ENCODE peak calls at places on chromosome 13, in eight cellular contexts. One of them, this sample, is unnamed.

GRCh38 chr13:89695343-89696257 is 1651.9 kb upstream of the MIR17HG start:
- DNase-seq in right lobe of liver: no peak
- DNase-seq in foreskin fibroblast: no peak
- DNase-seq in A549: peak; percentile 0
- DNase-seq in bronchial epithelial cell: peak; percentile 52
- DNase-seq in NB4: peak; percentile 49
- DNase-seq in fibroblast of mammary gland: peak; percentile 34
- DNase-seq in ovary: no peak
- DNase-seq in this sample: no peak

GRCh38 chr13:114130131-114130707 is 2.2 kb downstream of the RASA3 start:
- DNase-seq in ovary: no peak
- DNase-seq in NB4: no peak
- DNase-seq in bronchial epithelial cell: no peak
- DNase-seq in fibroblast of mammary gland: no peak
- DNase-seq in foreskin fibroblast: no peak
- DNase-seq in right lobe of liver: no peak
- DNase-seq in A549: no peak
- DNase-seq in this sample: no peak

GRCh38 chr13:59318320-59318930 is 845.3 kb downstream of the DIAPH3 start:
- DNase-seq in NB4: peak; percentile 62
- DNase-seq in A549: peak; percentile 3
- DNase-seq in foreskin fibroblast: peak; percentile 6
- DNase-seq in fibroblast of mammary gland: peak; percentile 45
- DNase-seq in bronchial epithelial cell: peak; percentile 43
- DNase-seq in right lobe of liver: peak; percentile 73
- DNase-seq in ovary: peak; percentile 23
- DNase-seq in this sample: peak; percentile 20

GRCh38 chr13:91248249-91248648 is 99.2 kb upstream of the MIR17HG start:
- DNase-seq in right lobe of liver: no peak
- DNase-seq in foreskin fibroblast: no peak
- DNase-seq in fibroblast of mammary gland: no peak
- DNase-seq in ovary: no peak
- DNase-seq in NB4: no peak
- DNase-seq in A549: no peak
- DNase-seq in bronchial epithelial cell: no peak
- DNase-seq in this sample: no peak

GRCh38 chr13:87005511-87005910 is 665.7 kb upstream of the SLITRK5 start:
- DNase-seq in fibroblast of mammary gland: no peak
- DNase-seq in A549: no peak
- DNase-seq in foreskin fibroblast: no peak
- DNase-seq in right lobe of liver: no peak
- DNase-seq in ovary: no peak
- DNase-seq in NB4: no peak
- DNase-seq in bronchial epithelial cell: no peak
- DNase-seq in this sample: no peak

GRCh38 chr13:51148952-51149573 is 38.0 kb upstream of the C13orf42 start:
- DNase-seq in ovary: no peak
- DNase-seq in A549: no peak
- DNase-seq in bronchial epithelial cell: peak; percentile 35
- DNase-seq in right lobe of liver: no peak
- DNase-seq in NB4: peak; percentile 44
- DNase-seq in foreskin fibroblast: peak; percentile 42
- DNase-seq in fibroblast of mammary gland: peak; percentile 60
- DNase-seq in this sample: no peak

GRCh38 chr13:110541526-110541920 is 20.0 kb downstream of the RAB20 start:
- DNase-seq in ovary: no peak
- DNase-seq in fibroblast of mammary gland: no peak
- DNase-seq in A549: no peak
- DNase-seq in right lobe of liver: no peak
- DNase-seq in foreskin fibroblast: no peak
- DNase-seq in bronchial epithelial cell: peak; percentile 51
- DNase-seq in NB4: no peak
- DNase-seq in this sample: no peak

GRCh38 chr13:85632526-85633215 is 166.5 kb downstream of the SLITRK6 start:
- DNase-seq in A549: no peak
- DNase-seq in foreskin fibroblast: no peak
- DNase-seq in ovary: no peak
- DNase-seq in right lobe of liver: no peak
- DNase-seq in fibroblast of mammary gland: no peak
- DNase-seq in NB4: no peak
- DNase-seq in bronchial epithelial cell: no peak
- DNase-seq in this sample: no peak

GRCh38 chr13:53004605-53005004 is 24.0 kb upstream of the OLFM4 start:
- DNase-seq in fibroblast of mammary gland: no peak
- DNase-seq in foreskin fibroblast: no peak
- DNase-seq in ovary: no peak
- DNase-seq in A549: no peak
- DNase-seq in bronchial epithelial cell: no peak
- DNase-seq in NB4: no peak
- DNase-seq in right lobe of liver: no peak
- DNase-seq in this sample: no peak

GRCh38 chr13:113785051-113786010 is 26.3 kb downstream of the TMEM255B start:
- DNase-seq in bronchial epithelial cell: peak; percentile 87
- DNase-seq in ovary: no peak
- DNase-seq in fibroblast of mammary gland: peak; percentile 72
- DNase-seq in NB4: peak; percentile 75
- DNase-seq in right lobe of liver: no peak
- DNase-seq in A549: no peak
- DNase-seq in foreskin fibroblast: peak; percentile 95
- DNase-seq in this sample: peak; percentile 65

GRCh38 chr13:46831588-46832194 is 34.7 kb upstream of the ESD start:
- DNase-seq in foreskin fibroblast: peak; percentile 48
- DNase-seq in fibroblast of mammary gland: peak; percentile 71
- DNase-seq in bronchial epithelial cell: peak; percentile 59
- DNase-seq in ovary: no peak
- DNase-seq in right lobe of liver: no peak
- DNase-seq in NB4: peak; percentile 70
- DNase-seq in A549: peak; percentile 5
- DNase-seq in this sample: peak; percentile 35

GRCh38 chr13:42258747-42259146 is 13.2 kb upstream of the AKAP11 start:
- DNase-seq in NB4: no peak
- DNase-seq in bronchial epithelial cell: no peak
- DNase-seq in A549: no peak
- DNase-seq in ovary: no peak
- DNase-seq in foreskin fibroblast: no peak
- DNase-seq in fibroblast of mammary gland: no peak
- DNase-seq in right lobe of liver: no peak
- DNase-seq in this sample: no peak

GRCh38 chr13:99572131-99572530 is 70.9 kb downstream of the TM9SF2 start:
- DNase-seq in foreskin fibroblast: peak; percentile 15
- DNase-seq in ovary: no peak
- DNase-seq in NB4: no peak
- DNase-seq in bronchial epithelial cell: no peak
- DNase-seq in A549: no peak
- DNase-seq in fibroblast of mammary gland: peak; percentile 36
- DNase-seq in right lobe of liver: no peak
- DNase-seq in this sample: no peak

GRCh38 chr13:96511587-96511986 is 421.7 kb downstream of the HS6ST3 start:
- DNase-seq in NB4: no peak
- DNase-seq in A549: no peak
- DNase-seq in foreskin fibroblast: no peak
- DNase-seq in ovary: no peak
- DNase-seq in bronchial epithelial cell: no peak
- DNase-seq in fibroblast of mammary gland: no peak
- DNase-seq in right lobe of liver: no peak
- DNase-seq in this sample: no peak

GRCh38 chr13:29523199-29523931 is 72.1 kb downstream of the SLC7A1 start:
- DNase-seq in A549: no peak
- DNase-seq in ovary: no peak
- DNase-seq in right lobe of liver: no peak
- DNase-seq in foreskin fibroblast: peak; percentile 81
- DNase-seq in fibroblast of mammary gland: peak; percentile 92
- DNase-seq in bronchial epithelial cell: no peak
- DNase-seq in NB4: no peak
- DNase-seq in this sample: no peak

GRCh38 chr13:28583661-28584091 is 75.3 kb upstream of the POMP start:
- DNase-seq in fibroblast of mammary gland: peak; percentile 14
- DNase-seq in ovary: no peak
- DNase-seq in NB4: peak; percentile 25
- DNase-seq in right lobe of liver: no peak
- DNase-seq in foreskin fibroblast: no peak
- DNase-seq in A549: no peak
- DNase-seq in bronchial epithelial cell: no peak
- DNase-seq in this sample: no peak

GRCh38 chr13:108463365-108463764 is 166.0 kb upstream of the MYO16 start:
- DNase-seq in A549: peak; percentile 16
- DNase-seq in bronchial epithelial cell: peak; percentile 98
- DNase-seq in ovary: no peak
- DNase-seq in fibroblast of mammary gland: peak; percentile 91
- DNase-seq in right lobe of liver: no peak
- DNase-seq in foreskin fibroblast: peak; percentile 51
- DNase-seq in NB4: no peak
- DNase-seq in this sample: peak; percentile 3

GRCh38 chr13:76380436-76381065 is 505.7 kb downstream of the KCTD12 start:
- DNase-seq in right lobe of liver: no peak
- DNase-seq in fibroblast of mammary gland: peak; percentile 1
- DNase-seq in NB4: no peak
- DNase-seq in bronchial epithelial cell: no peak
- DNase-seq in foreskin fibroblast: no peak
- DNase-seq in ovary: no peak
- DNase-seq in A549: no peak
- DNase-seq in this sample: no peak

GRCh38 chr13:101109005-101109404 is 307.3 kb downstream of the NALCN start:
- DNase-seq in NB4: no peak
- DNase-seq in ovary: no peak
- DNase-seq in fibroblast of mammary gland: no peak
- DNase-seq in bronchial epithelial cell: no peak
- DNase-seq in A549: no peak
- DNase-seq in right lobe of liver: no peak
- DNase-seq in foreskin fibroblast: no peak
- DNase-seq in this sample: no peak

GRCh38 chr13:97322740-97323342 is 100.7 kb downstream of the MBNL2 start:
- DNase-seq in A549: no peak
- DNase-seq in bronchial epithelial cell: no peak
- DNase-seq in ovary: no peak
- DNase-seq in right lobe of liver: no peak
- DNase-seq in fibroblast of mammary gland: peak; percentile 59
- DNase-seq in NB4: no peak
- DNase-seq in foreskin fibroblast: peak; percentile 32
- DNase-seq in this sample: no peak

GRCh38 chr13:31670831-31671617 is 68.3 kb upstream of the RXFP2 start:
- DNase-seq in NB4: no peak
- DNase-seq in A549: no peak
- DNase-seq in ovary: no peak
- DNase-seq in right lobe of liver: no peak
- DNase-seq in fibroblast of mammary gland: peak; percentile 50
- DNase-seq in bronchial epithelial cell: peak; percentile 1
- DNase-seq in foreskin fibroblast: peak; percentile 2
- DNase-seq in this sample: peak; percentile 2

GRCh38 chr13:113110048-113110851 is 4.7 kb downstream of the F7 start:
- DNase-seq in A549: no peak
- DNase-seq in right lobe of liver: peak; percentile 27
- DNase-seq in NB4: no peak
- DNase-seq in ovary: peak; percentile 20
- DNase-seq in foreskin fibroblast: no peak
- DNase-seq in fibroblast of mammary gland: no peak
- DNase-seq in bronchial epithelial cell: no peak
- DNase-seq in this sample: no peak

GRCh38 chr13:22060187-22060586 is 389.3 kb downstream of the FGF9 start:
- DNase-seq in ovary: no peak
- DNase-seq in bronchial epithelial cell: no peak
- DNase-seq in A549: no peak
- DNase-seq in fibroblast of mammary gland: no peak
- DNase-seq in foreskin fibroblast: no peak
- DNase-seq in right lobe of liver: no peak
- DNase-seq in NB4: no peak
- DNase-seq in this sample: no peak
- H3K4me3 ChIP-seq in ovary: no peak overlapping the region
- H3K4me3 ChIP-seq in bronchial epithelial cell: no peak overlapping the region
- H3K4me3 ChIP-seq in A549: no peak overlapping the region
- H3K4me3 ChIP-seq in fibroblast of mammary gland: no peak overlapping the region
- H3K4me3 ChIP-seq in foreskin fibroblast: no peak overlapping the region
- H3K4me3 ChIP-seq in right lobe of liver: no peak overlapping the region
- H3K4me3 ChIP-seq in NB4: no peak overlapping the region
- H3K4me3 ChIP-seq in this sample: no peak overlapping the region

GRCh38 chr13:81172603-81173002 is 831.7 kb upstream of the SPRY2 start:
- DNase-seq in ovary: no peak
- DNase-seq in NB4: no peak
- DNase-seq in foreskin fibroblast: no peak
- DNase-seq in bronchial epithelial cell: peak; percentile 5
- DNase-seq in right lobe of liver: no peak
- DNase-seq in A549: no peak
- DNase-seq in fibroblast of mammary gland: no peak
- DNase-seq in this sample: no peak

GRCh38 chr13:81171065-81171647 is 830.2 kb upstream of the SPRY2 start:
- DNase-seq in A549: no peak
- DNase-seq in NB4: peak; percentile 31
- DNase-seq in right lobe of liver: no peak
- DNase-seq in bronchial epithelial cell: peak; percentile 35
- DNase-seq in fibroblast of mammary gland: peak; percentile 15
- DNase-seq in ovary: no peak
- DNase-seq in foreskin fibroblast: no peak
- DNase-seq in this sample: no peak
- TF ChIP-seq CTCF in A549: peak; percentile 49
- TF ChIP-seq CTCF in NB4: no peak
- TF ChIP-seq CTCF in right lobe of liver: no peak
- TF ChIP-seq CTCF in bronchial epithelial cell: peak; percentile 23
- TF ChIP-seq CTCF in fibroblast of mammary gland: peak; percentile 57
- TF ChIP-seq CTCF in ovary: no peak
- TF ChIP-seq CTCF in foreskin fibroblast: peak; percentile 22
- TF ChIP-seq CTCF in this sample: peak; percentile 9

GRCh38 chr13:78603240-78603947 is at the start of gene POU4F1:
- DNase-seq in right lobe of liver: peak; percentile 33
- DNase-seq in foreskin fibroblast: no peak
- DNase-seq in A549: peak; percentile 50
- DNase-seq in fibroblast of mammary gland: peak; percentile 30
- DNase-seq in ovary: no peak
- DNase-seq in NB4: peak; percentile 81
- DNase-seq in bronchial epithelial cell: peak; percentile 29
- DNase-seq in this sample: no peak
- H3K4me3 ChIP-seq in right lobe of liver: peak within 1 kb of the TSS; percentile 9
- H3K4me3 ChIP-seq in foreskin fibroblast: no peak within 1 kb of the TSS
- H3K4me3 ChIP-seq in A549: peak within 1 kb of the TSS; percentile 67
- H3K4me3 ChIP-seq in fibroblast of mammary gland: no peak within 1 kb of the TSS
- H3K4me3 ChIP-seq in ovary: peak within 1 kb of the TSS; percentile 24
- H3K4me3 ChIP-seq in NB4: peak within 1 kb of the TSS; percentile 52
- H3K4me3 ChIP-seq in bronchial epithelial cell: peak within 1 kb of the TSS; percentile 24
- H3K4me3 ChIP-seq in this sample: peak within 1 kb of the TSS; percentile 9

GRCh38 chr13:39363393-39363792 is 239.6 kb downstream of the LHFPL6 start:
- DNase-seq in NB4: no peak
- DNase-seq in right lobe of liver: no peak
- DNase-seq in foreskin fibroblast: no peak
- DNase-seq in fibroblast of mammary gland: peak; percentile 18
- DNase-seq in ovary: no peak
- DNase-seq in A549: no peak
- DNase-seq in bronchial epithelial cell: no peak
- DNase-seq in this sample: no peak

GRCh38 chr13:39369161-39369890 is 233.7 kb downstream of the LHFPL6 start:
- DNase-seq in bronchial epithelial cell: no peak
- DNase-seq in NB4: no peak
- DNase-seq in foreskin fibroblast: no peak
- DNase-seq in A549: no peak
- DNase-seq in right lobe of liver: no peak
- DNase-seq in ovary: no peak
- DNase-seq in fibroblast of mammary gland: no peak
- DNase-seq in this sample: no peak

GRCh38 chr13:39362652-39363390 is 240.2 kb downstream of the LHFPL6 start:
- DNase-seq in right lobe of liver: no peak
- DNase-seq in fibroblast of mammary gland: peak; percentile 82
- DNase-seq in ovary: no peak
- DNase-seq in A549: no peak
- DNase-seq in foreskin fibroblast: no peak
- DNase-seq in NB4: no peak
- DNase-seq in bronchial epithelial cell: peak; percentile 51
- DNase-seq in this sample: no peak

GRCh38 chr13:39365879-39366278 is 237.1 kb downstream of the LHFPL6 start:
- DNase-seq in NB4: no peak
- DNase-seq in ovary: no peak
- DNase-seq in right lobe of liver: no peak
- DNase-seq in foreskin fibroblast: no peak
- DNase-seq in fibroblast of mammary gland: peak; percentile 18
- DNase-seq in bronchial epithelial cell: no peak
- DNase-seq in A549: no peak
- DNase-seq in this sample: no peak

GRCh38 chr13:39364797-39365468 is 238.1 kb downstream of the LHFPL6 start:
- DNase-seq in foreskin fibroblast: no peak
- DNase-seq in A549: no peak
- DNase-seq in fibroblast of mammary gland: peak; percentile 49
- DNase-seq in ovary: no peak
- DNase-seq in right lobe of liver: no peak
- DNase-seq in bronchial epithelial cell: peak; percentile 70
- DNase-seq in NB4: no peak
- DNase-seq in this sample: peak; percentile 19
- TF ChIP-seq CTCF in foreskin fibroblast: no peak
- TF ChIP-seq CTCF in A549: no peak
- TF ChIP-seq CTCF in fibroblast of mammary gland: no peak
- TF ChIP-seq CTCF in ovary: no peak
- TF ChIP-seq CTCF in right lobe of liver: no peak
- TF ChIP-seq CTCF in bronchial epithelial cell: no peak
- TF ChIP-seq CTCF in NB4: no peak
- TF ChIP-seq CTCF in this sample: no peak

This sample was measured in HFF-Myc.